ENCODE peak calls at places on chromosomes 13 and 19, in ten cellular contexts. Z is HTR-8/SVneo; E is GM03348; O is AML-193; B is stimulated activated CD4-positive, alpha-beta T cell treated with anti-CD3 and anti-CD28 coated beads, Interleukin-4, amount 100 ng/mL, for 4 hours; J is small intestine; H is EL; A is epithelial cell of esophagus; N is colonic mucosa; I is B cell. Y is an unnamed sample.

GRCh38 chr19:11552666-11553372 is 6.2 kb downstream of the ELOF1 start:
- DNase-seq in B (no peak), I (peak), N (no peak), A (no peak), O (no peak), H (no peak), E (no peak), Z (no peak), J (no peak), Y (no peak)

GRCh38 chr13:113802090-113802531 is 43.1 kb downstream of the TMEM255B start:
- DNase-seq in H (peak), I (no peak), J (no peak), E (peak), B (no peak), A (peak), N (peak), Z (peak), O (no peak), Y (peak)

GRCh38 chr19:36898422-36898821 is 17.7 kb downstream of the ZNF829 start:
- DNase-seq in O (no peak), A (no peak), H (no peak), N (no peak), J (no peak), Z (no peak), I (no peak), E (no peak), B (no peak), Y (no peak)

GRCh38 chr19:15101479-15102082 is 5.6 kb upstream of the SYDE1 start:
- DNase-seq in A (peak), B (peak), Z (no peak), J (peak), O (peak), I (no peak), E (peak), N (peak), H (peak), Y (peak)

GRCh38 chr19:1970806-1971502 is 30.0 kb downstream of the CSNK1G2 start:
- DNase-seq in B (no peak), A (no peak), O (no peak), I (no peak), N (no peak), J (no peak), Z (no peak), E (no peak), H (no peak), Y (no peak)

GRCh38 chr13:77502104-77502720 is 33.3 kb upstream of the SCEL start:
- DNase-seq in B (no peak), J (no peak), O (no peak), H (no peak), E (no peak), N (no peak), A (no peak), Z (no peak), I (no peak), Y (no peak)

GRCh38 chr19:27673986-27674385 is 1539.0 kb downstream of the UQCRFS1 start:
- DNase-seq in B (no peak), H (no peak), N (no peak), O (no peak), E (no peak), I (no peak), J (no peak), A (no peak), Z (no peak), Y (no peak)

GRCh38 chr13:94707400-94708021 is 4.8 kb downstream of the SOX21 start:
- DNase-seq in O (no peak), A (no peak), I (peak), Z (no peak), E (no peak), N (no peak), J (no peak), H (no peak), B (no peak), Y (no peak)

GRCh38 chr13:97506511-97506910 is 72.5 kb downstream of the RAP2A start:
- DNase-seq in J (no peak), A (peak), I (no peak), E (no peak), H (peak), Z (no peak), O (no peak), B (no peak), N (no peak), Y (no peak)

GRCh38 chr13:47508518-47509228 is 492.4 kb downstream of the SUCLA2 start:
- DNase-seq in Z (no peak), H (no peak), I (no peak), N (no peak), E (no peak), O (no peak), A (peak), J (no peak), B (no peak), Y (no peak)

GRCh38 chr19:6866646-6867255 is 20.6 kb upstream of the ADGRE1 start:
- DNase-seq in H (no peak), J (no peak), E (no peak), Z (no peak), A (no peak), B (no peak), O (no peak), I (no peak), N (no peak), Y (no peak)

GRCh38 chr19:18768997-18769891 is 21.9 kb downstream of the COMP start:
- DNase-seq in Z (no peak), N (no peak), O (no peak), E (no peak), I (no peak), H (no peak), B (no peak), A (no peak), J (peak), Y (no peak)

GRCh38 chr19:18637644-18638630 is 1.1 kb downstream of the KLHL26 start:
- DNase-seq in J (peak), E (no peak), N (peak), B (no peak), H (no peak), A (peak), I (no peak), O (no peak), Z (no peak), Y (peak)

GRCh38 chr19:33828266-33829075 is 31.8 kb downstream of the KCTD15 start:
- DNase-seq in N (no peak), A (no peak), E (no peak), Z (no peak), H (no peak), J (no peak), O (no peak), I (no peak), B (no peak), Y (no peak)

GRCh38 chr19:2455481-2456300 is 1.1 kb downstream of the LMNB2 start:
- DNase-seq in E (peak), O (peak), H (peak), B (peak), J (peak), N (peak), A (peak), Z (no peak), I (peak), Y (peak)

GRCh38 chr13:23289917-23290357 is 109.2 kb downstream of the SGCG start:
- DNase-seq in I (no peak), N (no peak), O (no peak), Z (peak), H (peak), A (peak), J (no peak), E (peak), B (no peak), Y (no peak)

GRCh38 chr19:1373534-1374249 is 10.0 kb upstream of the NDUFS7 start:
- DNase-seq in N (no peak), A (no peak), O (no peak), I (no peak), H (no peak), Z (no peak), B (no peak), J (peak), E (no peak), Y (no peak)

GRCh38 chr13:98110749-98111148 is 32.1 kb upstream of the FARP1 start:
- DNase-seq in I (no peak), E (no peak), Z (no peak), N (no peak), A (no peak), J (no peak), O (no peak), B (no peak), H (no peak), Y (no peak)

GRCh38 chr13:51286135-51287002 is 53.1 kb upstream of the SERPINE3 start:
- DNase-seq in N (peak), A (peak), E (peak), B (peak), O (peak), J (peak), H (peak), Z (peak), I (peak), Y (peak)

GRCh38 chr13:41937388-41937787 is 23.5 kb downstream of the VWA8 start:
- DNase-seq in N (peak), E (no peak), J (no peak), H (no peak), Z (no peak), B (no peak), O (no peak), A (no peak), I (no peak), Y (no peak)

GRCh38 chr13:42107006-42107405 is 58.6 kb downstream of the DGKH start:
- DNase-seq in E (no peak), N (no peak), O (no peak), J (no peak), Z (no peak), B (no peak), A (peak), I (no peak), H (no peak), Y (no peak)

GRCh38 chr13:27583645-27584044 is 36.7 kb downstream of the LNX2 start:
- DNase-seq in O (no peak), N (no peak), H (peak), Z (no peak), I (no peak), E (peak), B (no peak), A (no peak), J (no peak), Y (no peak)

GRCh38 chr13:51453959-51454703 is 1.3 kb upstream of the INTS6 start:
- DNase-seq in O (peak), Z (peak), H (peak), I (no peak), N (peak), A (peak), J (peak), B (peak), E (peak), Y (peak)

GRCh38 chr19:48123907-48124675 is 13.5 kb upstream of the PLA2G4C start:
- DNase-seq in J (peak), N (no peak), B (no peak), A (peak), H (peak), O (no peak), E (peak), I (no peak), Z (no peak), Y (peak)

GRCh38 chr19:51311388-51312257 is at the start of gene IGLON5:
- DNase-seq in B (no peak), E (no peak), I (peak), Z (no peak), N (no peak), A (no peak), J (no peak), H (no peak), O (no peak), Y (no peak)

GRCh38 chr13:38090913-38091312 is 221.3 kb upstream of the TRPC4 start:
- DNase-seq in N (no peak), I (no peak), A (no peak), B (no peak), O (no peak), Z (no peak), E (no peak), H (no peak), J (no peak), Y (no peak)

GRCh38 chr19:11268783-11269267 is 6.5 kb upstream of the DOCK6 start:
- DNase-seq in B (no peak), N (peak), A (peak), O (no peak), Z (no peak), H (peak), J (no peak), E (no peak), I (no peak), Y (peak)

GRCh38 chr13:46668302-46668720 is 115.3 kb downstream of the LRCH1 start:
- DNase-seq in J (no peak), Z (no peak), N (peak), O (peak), B (no peak), E (peak), H (peak), A (peak), I (no peak), Y (no peak)

GRCh38 chr19:48613852-48614435 is 932 bp downstream of the FAM83E start:
- DNase-seq in O (no peak), H (no peak), A (no peak), Z (no peak), I (no peak), J (peak), B (no peak), N (peak), E (no peak), Y (peak)

GRCh38 chr19:1663854-1664253 is 11.4 kb upstream of the TCF3 start:
- DNase-seq in O (no peak), B (peak), I (no peak), Z (no peak), E (no peak), N (no peak), J (no peak), A (no peak), H (no peak), Y (no peak)

GRCh38 chr19:35088514-35088913 is 27.1 kb upstream of the FXYD3 start:
- DNase-seq in E (peak), O (no peak), B (no peak), A (peak), N (no peak), I (no peak), J (no peak), Z (peak), H (peak), Y (no peak)

GRCh38 chr13:109385161-109385560 is 401.2 kb downstream of the IRS2 start:
- DNase-seq in N (no peak), B (no peak), I (no peak), Z (no peak), E (peak), O (peak), H (peak), J (no peak), A (no peak), Y (no peak)

GRCh38 chr13:40490086-40490723 is 176.2 kb downstream of the FOXO1 start:
- DNase-seq in B (peak), H (no peak), N (peak), E (no peak), A (peak), J (peak), O (no peak), I (no peak), Z (no peak), Y (peak)

GRCh38 chr13:92716749-92717148 is 509.9 kb upstream of the GPC6 start:
- DNase-seq in J (no peak), E (peak), B (no peak), A (peak), O (no peak), H (peak), Z (peak), N (no peak), I (no peak), Y (peak)

Y was measured in HT-29.